ENCODE peak calls at places on chromosomes 12 and 14, in eight cellular contexts. One of them, this sample, is unnamed.

GRCh38 chr14:103142903-103143302 is 19.6 kb downstream of the TNFAIP2 start:
- DNase-seq in CD8-positive, alpha-beta T cell: no peak
- DNase-seq in ovary: no peak
- DNase-seq in neural crest cell: no peak
- DNase-seq in AG09309: no peak
- DNase-seq in astrocyte of the spinal cord: no peak
- DNase-seq in OCI-LY7: no peak
- DNase-seq in astrocyte: no peak
- DNase-seq in this sample: no peak

GRCh38 chr14:35268946-35269345 is 23.2 kb upstream of the PSMA6 start:
- DNase-seq in astrocyte: no peak
- DNase-seq in astrocyte of the spinal cord: no peak
- DNase-seq in OCI-LY7: no peak
- DNase-seq in CD8-positive, alpha-beta T cell: no peak
- DNase-seq in neural crest cell: no peak
- DNase-seq in AG09309: no peak
- DNase-seq in ovary: no peak
- DNase-seq in this sample: no peak

GRCh38 chr14:50475460-50475859 is 56.9 kb downstream of the MAP4K5 start:
- DNase-seq in CD8-positive, alpha-beta T cell: no peak
- DNase-seq in astrocyte: peak; percentile 10
- DNase-seq in OCI-LY7: no peak
- DNase-seq in neural crest cell: no peak
- DNase-seq in AG09309: no peak
- DNase-seq in astrocyte of the spinal cord: no peak
- DNase-seq in ovary: no peak
- DNase-seq in this sample: no peak

GRCh38 chr14:60160422-60160821 is 4.8 kb downstream of the DHRS7 start:
- DNase-seq in ovary: no peak
- DNase-seq in CD8-positive, alpha-beta T cell: no peak
- DNase-seq in astrocyte: no peak
- DNase-seq in astrocyte of the spinal cord: no peak
- DNase-seq in neural crest cell: no peak
- DNase-seq in OCI-LY7: no peak
- DNase-seq in AG09309: no peak
- DNase-seq in this sample: no peak

GRCh38 chr14:76525106-76525825 is 149.3 kb downstream of the ESRRB start:
- DNase-seq in astrocyte of the spinal cord: no peak
- DNase-seq in CD8-positive, alpha-beta T cell: no peak
- DNase-seq in neural crest cell: no peak
- DNase-seq in astrocyte: no peak
- DNase-seq in OCI-LY7: no peak
- DNase-seq in AG09309: no peak
- DNase-seq in ovary: no peak
- DNase-seq in this sample: no peak

GRCh38 chr12:54299515-54300266 is 1.1 kb downstream of the NFE2 start:
- DNase-seq in astrocyte: no peak
- DNase-seq in ovary: no peak
- DNase-seq in AG09309: no peak
- DNase-seq in OCI-LY7: no peak
- DNase-seq in astrocyte of the spinal cord: no peak
- DNase-seq in neural crest cell: no peak
- DNase-seq in CD8-positive, alpha-beta T cell: no peak
- DNase-seq in this sample: no peak

GRCh38 chr12:110934093-110934852 is 13.9 kb upstream of the MYL2 start:
- DNase-seq in neural crest cell: no peak
- DNase-seq in AG09309: no peak
- DNase-seq in ovary: no peak
- DNase-seq in astrocyte: peak; percentile 41
- DNase-seq in OCI-LY7: no peak
- DNase-seq in astrocyte of the spinal cord: no peak
- DNase-seq in CD8-positive, alpha-beta T cell: no peak
- DNase-seq in this sample: no peak

GRCh38 chr12:18483723-18484325 is 222.5 kb downstream of the PIK3C2G start:
- DNase-seq in OCI-LY7: no peak
- DNase-seq in CD8-positive, alpha-beta T cell: no peak
- DNase-seq in astrocyte of the spinal cord: no peak
- DNase-seq in neural crest cell: no peak
- DNase-seq in astrocyte: no peak
- DNase-seq in AG09309: no peak
- DNase-seq in ovary: no peak
- DNase-seq in this sample: no peak

GRCh38 chr12:72075891-72076557 is 137.4 kb downstream of the TPH2 start:
- DNase-seq in CD8-positive, alpha-beta T cell: no peak
- DNase-seq in AG09309: no peak
- DNase-seq in astrocyte: no peak
- DNase-seq in neural crest cell: no peak
- DNase-seq in OCI-LY7: no peak
- DNase-seq in ovary: no peak
- DNase-seq in astrocyte of the spinal cord: no peak
- DNase-seq in this sample: no peak

GRCh38 chr14:76346391-76347160 is 29.4 kb upstream of the ESRRB start:
- DNase-seq in astrocyte of the spinal cord: no peak
- DNase-seq in CD8-positive, alpha-beta T cell: no peak
- DNase-seq in OCI-LY7: no peak
- DNase-seq in ovary: no peak
- DNase-seq in AG09309: no peak
- DNase-seq in neural crest cell: no peak
- DNase-seq in astrocyte: no peak
- DNase-seq in this sample: no peak

GRCh38 chr12:8011331-8011730 is 21.2 kb upstream of the FOXJ2 start:
- DNase-seq in astrocyte: peak; percentile 43
- DNase-seq in AG09309: no peak
- DNase-seq in CD8-positive, alpha-beta T cell: no peak
- DNase-seq in astrocyte of the spinal cord: no peak
- DNase-seq in OCI-LY7: no peak
- DNase-seq in ovary: no peak
- DNase-seq in neural crest cell: no peak
- DNase-seq in this sample: no peak

GRCh38 chr12:120902846-120903381 is 1.2 kb downstream of the SPPL3 start:
- DNase-seq in OCI-LY7: peak; percentile 21
- DNase-seq in CD8-positive, alpha-beta T cell: no peak
- DNase-seq in AG09309: no peak
- DNase-seq in astrocyte of the spinal cord: no peak
- DNase-seq in ovary: no peak
- DNase-seq in neural crest cell: no peak
- DNase-seq in astrocyte: no peak
- DNase-seq in this sample: no peak

GRCh38 chr12:76595056-76595455 is 35.5 kb upstream of the OSBPL8 start:
- DNase-seq in CD8-positive, alpha-beta T cell: no peak
- DNase-seq in neural crest cell: no peak
- DNase-seq in ovary: no peak
- DNase-seq in AG09309: no peak
- DNase-seq in OCI-LY7: no peak
- DNase-seq in astrocyte: peak; percentile 31
- DNase-seq in astrocyte of the spinal cord: no peak
- DNase-seq in this sample: no peak

GRCh38 chr14:38662781-38663180 is 406.9 kb upstream of the CLEC14A start:
- DNase-seq in CD8-positive, alpha-beta T cell: no peak
- DNase-seq in ovary: no peak
- DNase-seq in astrocyte: no peak
- DNase-seq in AG09309: no peak
- DNase-seq in OCI-LY7: no peak
- DNase-seq in astrocyte of the spinal cord: no peak
- DNase-seq in neural crest cell: no peak
- DNase-seq in this sample: no peak

GRCh38 chr14:54362089-54362504 is 34.7 kb upstream of the CDKN3 start:
- DNase-seq in astrocyte: no peak
- DNase-seq in neural crest cell: no peak
- DNase-seq in astrocyte of the spinal cord: no peak
- DNase-seq in AG09309: no peak
- DNase-seq in ovary: no peak
- DNase-seq in OCI-LY7: no peak
- DNase-seq in CD8-positive, alpha-beta T cell: no peak
- DNase-seq in this sample: no peak

GRCh38 chr14:22052795-22053194 is 379.2 kb upstream of the OR4E1 start:
- DNase-seq in OCI-LY7: no peak
- DNase-seq in neural crest cell: no peak
- DNase-seq in CD8-positive, alpha-beta T cell: no peak
- DNase-seq in ovary: no peak
- DNase-seq in astrocyte of the spinal cord: no peak
- DNase-seq in astrocyte: no peak
- DNase-seq in AG09309: no peak
- DNase-seq in this sample: no peak

GRCh38 chr14:24297190-24297964 is 2.2 kb downstream of the DHRS1 start:
- DNase-seq in astrocyte of the spinal cord: no peak
- DNase-seq in OCI-LY7: peak; percentile 24
- DNase-seq in neural crest cell: no peak
- DNase-seq in ovary: no peak
- DNase-seq in CD8-positive, alpha-beta T cell: no peak
- DNase-seq in AG09309: no peak
- DNase-seq in astrocyte: no peak
- DNase-seq in this sample: no peak

GRCh38 chr12:54579696-54580333 is 8.6 kb downstream of the PPP1R1A start:
- DNase-seq in CD8-positive, alpha-beta T cell: peak; percentile 87
- DNase-seq in astrocyte of the spinal cord: peak; percentile 63
- DNase-seq in OCI-LY7: peak; percentile 78
- DNase-seq in neural crest cell: peak; percentile 97
- DNase-seq in astrocyte: peak; percentile 27
- DNase-seq in AG09309: no peak
- DNase-seq in ovary: peak; percentile 94
- DNase-seq in this sample: peak; percentile 88

GRCh38 chr12:109291531-109292341 is 17.3 kb downstream of the FOXN4 start:
- DNase-seq in CD8-positive, alpha-beta T cell: no peak
- DNase-seq in astrocyte of the spinal cord: peak; percentile 24
- DNase-seq in ovary: no peak
- DNase-seq in OCI-LY7: no peak
- DNase-seq in neural crest cell: peak; percentile 55
- DNase-seq in astrocyte: peak; percentile 16
- DNase-seq in AG09309: no peak
- DNase-seq in this sample: no peak

GRCh38 chr12:95151821-95152220 is 65.4 kb downstream of the FGD6 start:
- DNase-seq in astrocyte: no peak
- DNase-seq in CD8-positive, alpha-beta T cell: no peak
- DNase-seq in AG09309: no peak
- DNase-seq in OCI-LY7: no peak
- DNase-seq in ovary: no peak
- DNase-seq in astrocyte of the spinal cord: no peak
- DNase-seq in neural crest cell: no peak
- DNase-seq in this sample: no peak

GRCh38 chr12:18591473-18591872 is 146.3 kb downstream of the PLCZ1 start:
- DNase-seq in AG09309: no peak
- DNase-seq in neural crest cell: no peak
- DNase-seq in ovary: no peak
- DNase-seq in astrocyte of the spinal cord: no peak
- DNase-seq in astrocyte: no peak
- DNase-seq in OCI-LY7: no peak
- DNase-seq in CD8-positive, alpha-beta T cell: no peak
- DNase-seq in this sample: no peak

GRCh38 chr14:61838661-61839060 is 76.4 kb downstream of the SNAPC1 start:
- DNase-seq in ovary: no peak
- DNase-seq in CD8-positive, alpha-beta T cell: no peak
- DNase-seq in OCI-LY7: no peak
- DNase-seq in astrocyte: no peak
- DNase-seq in astrocyte of the spinal cord: peak; percentile 12
- DNase-seq in neural crest cell: no peak
- DNase-seq in AG09309: no peak
- DNase-seq in this sample: no peak

GRCh38 chr14:59918824-59919581 is 941 bp upstream of the LRRC9 start:
- DNase-seq in CD8-positive, alpha-beta T cell: no peak
- DNase-seq in AG09309: no peak
- DNase-seq in OCI-LY7: peak; percentile 10
- DNase-seq in neural crest cell: no peak
- DNase-seq in ovary: no peak
- DNase-seq in astrocyte of the spinal cord: peak; percentile 55
- DNase-seq in astrocyte: peak; percentile 35
- DNase-seq in this sample: peak; percentile 42

DNA sequence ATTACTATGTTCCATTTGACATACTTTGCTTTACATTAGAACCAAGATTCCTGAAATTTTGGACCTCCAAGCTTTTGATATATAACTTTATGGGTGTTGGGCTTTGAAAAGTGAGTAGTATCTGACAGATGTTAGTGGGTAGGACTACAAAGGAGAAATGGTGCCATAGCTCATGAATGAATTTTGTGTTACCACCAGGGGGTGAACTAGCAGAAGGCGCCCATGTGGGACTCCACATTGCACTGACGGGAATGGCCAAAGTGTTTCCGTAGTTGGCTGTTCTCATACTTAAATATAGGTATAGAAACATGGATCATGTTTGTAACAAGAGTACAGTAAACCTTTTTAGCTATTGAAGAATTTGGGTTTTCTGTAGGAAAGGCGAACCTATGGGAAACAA is 337.5 kb downstream of the FLRT2 start:
- DNase-seq in neural crest cell: no peak
- DNase-seq in CD8-positive, alpha-beta T cell: no peak
- DNase-seq in astrocyte of the spinal cord: no peak
- DNase-seq in astrocyte: no peak
- DNase-seq in ovary: no peak
- DNase-seq in OCI-LY7: peak; percentile 1
- DNase-seq in AG09309: no peak
- DNase-seq in this sample: no peak
- TF ChIP-seq CTCF in neural crest cell: peak; percentile 33
- TF ChIP-seq CTCF in CD8-positive, alpha-beta T cell: no peak
- TF ChIP-seq CTCF in astrocyte of the spinal cord: peak; percentile 9
- TF ChIP-seq CTCF in astrocyte: no peak
- TF ChIP-seq CTCF in ovary: no peak
- TF ChIP-seq CTCF in OCI-LY7: peak; percentile 20
- TF ChIP-seq CTCF in AG09309: no peak
- TF ChIP-seq CTCF in this sample: no peak

DNA sequence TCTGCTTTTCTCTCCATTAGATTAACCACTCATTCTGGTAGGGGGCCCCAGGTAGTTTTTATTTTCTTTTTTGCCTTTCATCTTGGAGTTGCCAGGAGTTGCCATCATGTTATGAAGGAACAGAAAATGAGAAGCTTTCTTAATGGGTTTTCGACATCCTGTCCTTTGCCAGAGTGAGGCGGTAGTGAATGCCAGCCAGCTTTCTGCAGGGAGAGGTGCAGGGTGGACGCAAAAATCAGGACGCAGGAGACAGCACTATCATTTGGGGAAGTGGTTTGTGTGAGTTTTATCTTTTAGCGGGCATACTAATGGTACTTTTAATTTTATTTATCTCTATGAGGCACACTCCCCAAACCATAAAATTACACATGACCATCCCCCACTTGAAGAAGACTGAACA is 1.7 kb downstream of the RASSF8 start:
- DNase-seq in ovary: peak; percentile 46
- DNase-seq in AG09309: no peak
- DNase-seq in astrocyte of the spinal cord: peak; percentile 58
- DNase-seq in neural crest cell: no peak
- DNase-seq in OCI-LY7: no peak
- DNase-seq in CD8-positive, alpha-beta T cell: no peak
- DNase-seq in astrocyte: no peak
- DNase-seq in this sample: no peak
- TF ChIP-seq CTCF in ovary: no peak
- TF ChIP-seq CTCF in AG09309: peak; percentile 31
- TF ChIP-seq CTCF in astrocyte of the spinal cord: peak; percentile 38
- TF ChIP-seq CTCF in neural crest cell: no peak
- TF ChIP-seq CTCF in OCI-LY7: no peak
- TF ChIP-seq CTCF in CD8-positive, alpha-beta T cell: no peak
- TF ChIP-seq CTCF in astrocyte: no peak
- TF ChIP-seq CTCF in this sample: no peak

GRCh38 chr12:46401703-46402102 is 29.1 kb upstream of the SLC38A2 start:
- DNase-seq in CD8-positive, alpha-beta T cell: no peak
- DNase-seq in AG09309: no peak
- DNase-seq in ovary: peak; percentile 70
- DNase-seq in astrocyte of the spinal cord: peak; percentile 61
- DNase-seq in astrocyte: peak; percentile 61
- DNase-seq in neural crest cell: no peak
- DNase-seq in OCI-LY7: no peak
- DNase-seq in this sample: no peak
- TF ChIP-seq CTCF in CD8-positive, alpha-beta T cell: no peak
- TF ChIP-seq CTCF in AG09309: peak; percentile 30
- TF ChIP-seq CTCF in ovary: no peak
- TF ChIP-seq CTCF in astrocyte of the spinal cord: no peak
- TF ChIP-seq CTCF in astrocyte: no peak
- TF ChIP-seq CTCF in neural crest cell: no peak
- TF ChIP-seq CTCF in OCI-LY7: no peak
- TF ChIP-seq CTCF in this sample: no peak

GRCh38 chr14:70660967-70661871 is 19.5 kb downstream of the TTC9 start:
- DNase-seq in AG09309: no peak
- DNase-seq in ovary: no peak
- DNase-seq in OCI-LY7: peak; percentile 82
- DNase-seq in CD8-positive, alpha-beta T cell: peak; percentile 74
- DNase-seq in astrocyte: no peak
- DNase-seq in neural crest cell: no peak
- DNase-seq in astrocyte of the spinal cord: no peak
- DNase-seq in this sample: no peak
- TF ChIP-seq CTCF in AG09309: no peak
- TF ChIP-seq CTCF in ovary: no peak
- TF ChIP-seq CTCF in OCI-LY7: peak; percentile 78
- TF ChIP-seq CTCF in CD8-positive, alpha-beta T cell: no peak
- TF ChIP-seq CTCF in astrocyte: no peak
- TF ChIP-seq CTCF in neural crest cell: no peak
- TF ChIP-seq CTCF in astrocyte of the spinal cord: no peak
- TF ChIP-seq CTCF in this sample: no peak

This sample was measured in GM10248.